ENCODE peak calls at places on chromosomes 4 and X, in six cellular contexts. F, I, D, U, L and V are unnamed samples.

GRCh38 chr4:110139815-110140214 is 58.6 kb downstream of the ELOVL6 start:
- DNase-seq in U (no peak), I (no peak), F (no peak), D (no peak), L (no peak), V (no peak)

GRCh38 chrX:2478546-2479419 is 22.0 kb downstream of the DHRSX start:
- DNase-seq in L (no peak), U (no peak), F (no peak), I (no peak), D (no peak), V (no peak)

GRCh38 chr4:127509155-127509554 is 123.6 kb upstream of the INTU start:
- DNase-seq in D (no peak), F (peak; percentile 84), I (no peak), L (no peak), U (no peak), V (no peak)

GRCh38 chrX:134172588-134173259 is 64.3 kb upstream of the CCDC160 start:
- DNase-seq in F (no peak), I (peak; percentile 23), U (no peak), L (no peak), D (no peak), V (peak; percentile 4)

GRCh38 chr4:38366997-38367396 is 297.0 kb upstream of the KLF3 start:
- DNase-seq in F (no peak), I (no peak), D (no peak), L (no peak), U (no peak), V (no peak)

GRCh38 chrX:146707781-146708180 is 101.8 kb upstream of the CXorf51B start:
- DNase-seq in D (peak; percentile 62), L (peak; percentile 46), F (no peak), I (no peak), U (no peak), V (no peak)

GRCh38 chr4:184383497-184384055 is 90.8 kb downstream of the IRF2 start:
- DNase-seq in I (peak; percentile 96), L (no peak), D (no peak), F (peak; percentile 99), U (no peak), V (peak; percentile 43)

GRCh38 chr4:121951570-121952110 is at the start of gene TRPC3:
- DNase-seq in I (peak; percentile 39), F (peak; percentile 25), D (peak; percentile 45), U (peak; percentile 51), L (no peak), V (no peak)

GRCh38 chr4:77360451-77360850 is 203.4 kb downstream of the CCNG2 start:
- DNase-seq in U (no peak), D (no peak), I (no peak), F (no peak), L (no peak), V (no peak)

GRCh38 chrX:109812236-109812635 is 79.2 kb upstream of the ACSL4 start:
- DNase-seq in I (no peak), F (no peak), L (no peak), D (no peak), U (no peak), V (no peak)

GRCh38 chr4:1552451-1552850 is 131.7 kb downstream of the FAM53A start:
- DNase-seq in F (no peak), I (no peak), U (no peak), D (no peak), L (no peak), V (no peak)

GRCh38 chrX:41739871-41740270 is 15.9 kb downstream of the GPR82 start:
- DNase-seq in F (no peak), L (no peak), I (no peak), U (no peak), D (no peak), V (no peak)

GRCh38 chrX:38437093-38437492 is 84.7 kb downstream of the OTC start:
- DNase-seq in U (no peak), I (no peak), L (no peak), F (peak; percentile 0), D (no peak), V (peak; percentile 40)

GRCh38 chrX:42028113-42028512 is 104.8 kb upstream of the CASK start:
- DNase-seq in F (no peak), I (no peak), D (no peak), L (no peak), U (no peak), V (no peak)

GRCh38 chrX:118884552-118885138 is 61.0 kb downstream of the ZCCHC12 start:
- DNase-seq in F (no peak), I (no peak), D (no peak), L (no peak), U (no peak), V (peak; percentile 4)

GRCh38 chrX:108494416-108495095 is 54.9 kb downstream of the COL4A5 start:
- DNase-seq in D (no peak), L (no peak), U (no peak), I (peak; percentile 11), F (peak; percentile 17), V (no peak)

GRCh38 chr4:76688737-76689078 is 209.2 kb downstream of the SOWAHB start:
- DNase-seq in U (no peak), F (peak; percentile 38), D (no peak), L (no peak), I (no peak), V (peak; percentile 33)

GRCh38 chrX:125289920-125290319 is 29.8 kb upstream of the TEX13C start:
- DNase-seq in L (no peak), I (peak; percentile 37), U (no peak), D (no peak), F (peak; percentile 37), V (no peak)

GRCh38 chrX:125295337-125295736 is 24.3 kb upstream of the TEX13C start:
- DNase-seq in L (no peak), I (peak; percentile 56), U (no peak), F (peak; percentile 32), D (no peak), V (no peak)

GRCh38 chrX:125298871-125299270 is 20.8 kb upstream of the TEX13C start:
- DNase-seq in U (no peak), D (no peak), I (no peak), L (no peak), F (no peak), V (no peak)

GRCh38 chrX:125291124-125291523 is 28.5 kb upstream of the TEX13C start:
- DNase-seq in D (no peak), L (no peak), I (no peak), U (no peak), F (no peak), V (no peak)

DNA sequence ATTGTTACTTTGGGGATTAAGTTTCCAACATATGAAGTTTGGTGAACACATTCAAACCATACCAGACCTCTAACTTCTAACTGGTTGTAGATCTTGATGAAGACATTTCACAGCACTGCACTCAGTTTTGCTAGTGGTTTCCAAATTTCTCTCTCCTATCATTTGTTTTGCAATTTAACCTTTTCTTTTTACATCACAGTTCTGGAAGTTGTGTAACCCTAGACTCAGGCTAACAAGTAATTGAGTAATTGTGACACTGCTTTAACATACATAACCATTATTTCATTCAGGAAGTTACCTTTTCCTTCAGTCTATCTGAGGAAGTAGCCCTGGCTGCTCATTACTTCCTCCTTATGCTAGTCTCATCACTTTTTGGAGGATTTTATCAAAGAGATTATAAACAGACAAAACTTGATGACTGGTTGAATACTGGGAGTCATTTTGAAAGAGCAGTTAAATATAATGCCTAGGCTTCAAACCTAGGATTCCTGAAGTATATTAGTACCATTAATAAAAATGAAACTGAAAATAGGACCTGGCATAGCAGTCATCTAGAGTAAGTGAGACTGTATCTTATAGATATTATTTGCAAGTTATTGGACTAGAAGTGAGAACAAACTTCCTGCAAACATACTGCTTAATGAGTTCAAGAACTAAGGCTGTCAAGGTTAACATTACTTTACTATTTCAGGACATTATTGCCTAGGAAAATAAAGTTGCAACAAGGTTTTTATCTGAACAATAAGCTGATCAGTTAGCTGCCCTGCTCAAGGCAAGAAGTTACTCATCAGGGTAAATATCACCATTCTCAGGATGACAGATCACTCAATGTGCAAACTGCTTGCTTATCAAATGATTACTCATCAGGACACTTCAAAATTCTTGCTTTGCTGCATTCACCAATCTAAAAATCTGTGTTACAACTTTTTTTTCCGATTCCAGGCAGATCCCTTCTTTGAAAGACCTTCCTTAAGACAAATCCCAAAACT is 25.6 kb upstream of the TEX13C start:
- DNase-seq in L (no peak), U (no peak), F (no peak), I (peak; percentile 33), D (no peak), V (no peak)
- H2AFZ ChIP-seq in L (no peak overlapping the region), U (no peak overlapping the region), F (no peak overlapping the region), I (no peak overlapping the region), D (no peak overlapping the region), V (no peak overlapping the region)

GRCh38 chr4:117467404-117467803 is 382.0 kb upstream of the TRAM1L1 start:
- DNase-seq in L (no peak), F (peak; percentile 15), D (no peak), I (peak; percentile 41), U (no peak), V (no peak)

GRCh38 chr4:117466388-117466787 is 381.0 kb upstream of the TRAM1L1 start:
- DNase-seq in I (no peak), U (no peak), D (peak; percentile 41), F (no peak), L (peak; percentile 5), V (peak; percentile 35)
- H3K79me1 ChIP-seq in I (no peaks in the 10 kb centered on the region), U (no peaks in the 10 kb centered on the region), D (no peaks in the 10 kb centered on the region), F (no peaks in the 10 kb centered on the region), L (no peaks in the 10 kb centered on the region), V (no peaks in the 10 kb centered on the region)

DNA sequence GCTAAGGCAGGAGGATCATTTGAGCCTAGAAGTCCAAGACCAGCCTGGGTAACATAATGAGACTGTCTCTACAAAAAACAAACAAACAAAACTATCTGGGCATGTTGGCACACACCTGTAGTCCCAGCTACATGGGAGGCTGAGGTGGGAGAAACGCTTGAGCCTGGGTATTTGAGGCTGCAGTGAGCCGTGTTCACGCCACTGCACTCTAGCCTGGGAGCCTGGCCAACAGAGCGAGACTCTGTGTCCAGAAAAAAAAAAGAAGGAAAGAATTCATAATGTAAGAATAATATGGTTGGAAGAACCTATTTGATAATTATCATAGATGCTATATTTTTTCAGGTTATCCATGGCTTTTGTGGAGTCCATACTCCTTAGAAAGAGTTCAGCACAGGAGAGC is 26.0 kb upstream of the DCHS2 start:
- DNase-seq in D (no peak), F (no peak), L (no peak), U (no peak), I (no peak), V (no peak)
- H2AFZ ChIP-seq in D (no peak overlapping the region), F (no peak overlapping the region), L (no peak overlapping the region), U (no peak overlapping the region), I (no peak overlapping the region), V (no peak overlapping the region)

GRCh38 chr4:5883916-5884315 is 9.0 kb downstream of the CRMP1 start:
- DNase-seq in D (no peak), U (no peak), F (no peak), L (no peak), I (peak; percentile 19), V (no peak)

GRCh38 chr4:5885733-5886132 is 7.2 kb downstream of the CRMP1 start:
- DNase-seq in F (no peak), I (no peak), L (no peak), D (no peak), U (no peak), V (no peak)

GRCh38 chr4:5887011-5887360 is 5.9 kb downstream of the CRMP1 start:
- DNase-seq in L (no peak), I (no peak), F (no peak), U (no peak), D (no peak), V (no peak)

GRCh38 chr4:5882947-5883346 is 9.9 kb downstream of the CRMP1 start:
- DNase-seq in F (no peak), L (no peak), U (no peak), D (no peak), I (no peak), V (no peak)

DNA sequence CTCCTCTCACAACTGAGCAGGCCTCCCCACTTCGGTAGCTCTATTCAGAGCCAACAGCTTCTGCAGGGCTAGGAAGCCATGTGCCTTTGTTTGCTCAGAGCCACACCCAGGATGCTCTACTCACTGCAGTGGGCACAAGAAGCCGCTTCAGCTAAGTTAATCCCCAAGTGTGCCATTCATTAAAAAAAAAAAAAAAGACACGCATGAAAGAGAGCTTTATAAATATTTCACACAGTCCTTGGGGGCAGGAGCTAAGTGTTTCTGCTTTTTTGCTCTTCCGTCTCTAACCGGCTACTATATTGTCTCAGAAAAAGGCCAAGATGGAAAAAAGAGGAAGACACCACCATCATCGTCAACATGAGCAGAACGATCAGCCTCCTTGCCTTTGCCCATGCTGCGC is 8.1 kb downstream of the CRMP1 start:
- DNase-seq in F (no peak), L (no peak), D (no peak), I (no peak), U (no peak), V (no peak)
- H3K79me1 ChIP-seq in F (no peaks in the 10 kb centered on the region), L (peaks cover 22% of the 10 kb centered on the region), D (peaks cover 15% of the 10 kb centered on the region), I (no peaks in the 10 kb centered on the region), U (peaks cover 22% of the 10 kb centered on the region), V (no peaks in the 10 kb centered on the region)